ENCODE peak calls at places on chromosomes 2 and 18, in four cellular contexts. O is H9, U is GM20000, J is PC-3. N is an unnamed sample.

GRCh38 chr2:200756618-200757321 is 54.9 kb upstream of the BZW1 start:
- DNase-seq in O (peak), U (no peak), J (peak), N (no peak)

GRCh38 chr2:17915811-17916523 is 37.5 kb downstream of the KCNS3 start:
- DNase-seq in O (no peak), U (no peak), J (no peak), N (no peak)

GRCh38 chr2:2889141-2889540 is 488.5 kb downstream of the EIPR1 start:
- DNase-seq in O (no peak), U (no peak), J (no peak), N (no peak)

GRCh38 chr2:131145040-131145439 is 39.9 kb downstream of the PLEKHB2 start:
- DNase-seq in O (no peak), U (no peak), J (no peak), N (no peak)

GRCh38 chr2:149313512-149313972 is 16.8 kb upstream of the LYPD6 start:
- DNase-seq in O (peak), U (peak), J (peak), N (no peak)

GRCh38 chr2:127065299-127065931 is 41.5 kb downstream of the BIN1 start:
- DNase-seq in O (no peak), U (no peak), J (no peak), N (no peak)

GRCh38 chr18:26652501-26652900 is 104.1 kb upstream of the KCTD1 start:
- DNase-seq in O (no peak), U (no peak), J (no peak), N (no peak)

GRCh38 chr2:113068706-113069485 is 1.1 kb downstream of the IL1F10 start:
- DNase-seq in O (no peak), U (no peak), J (peak), N (no peak)

GRCh38 chr18:23406271-23406787 is 46.8 kb upstream of the RIOK3 start:
- DNase-seq in O (no peak), U (no peak), J (peak), N (no peak)

GRCh38 chr2:634670-635395 is 42.4 kb downstream of the TMEM18 start:
- DNase-seq in O (no peak), U (no peak), J (peak), N (no peak)

GRCh38 chr18:59268722-59269562 is 4.3 kb downstream of the RAX start:
- DNase-seq in O (peak), U (peak), J (peak), N (no peak)

GRCh38 chr2:177529166-177529565 is 136.6 kb downstream of the AGPS start:
- DNase-seq in O (peak), U (no peak), J (no peak), N (no peak)

GRCh38 chr2:121565389-121566250 is 34.9 kb downstream of the RNU4ATAC start:
- DNase-seq in O (no peak), U (no peak), J (no peak), N (no peak)

GRCh38 chr2:128091691-128092050 is 671 bp downstream of the UGGT1 start:
- DNase-seq in O (no peak), U (peak), J (peak), N (no peak)

GRCh38 chr2:68746408-68746807 is 11.8 kb downstream of the ARHGAP25 start:
- DNase-seq in O (peak), U (no peak), J (no peak), N (no peak)

GRCh38 chr18:37484893-37485834 is 80.4 kb downstream of the CELF4 start:
- DNase-seq in O (peak), U (peak), J (no peak), N (no peak)

GRCh38 chr2:38620282-38620977 is 17.7 kb upstream of the HNRNPLL start:
- DNase-seq in O (no peak), U (no peak), J (no peak), N (no peak)

GRCh38 chr2:202605174-202605573 is 29.6 kb upstream of the FAM117B start:
- DNase-seq in O (no peak), U (no peak), J (peak), N (no peak)

GRCh38 chr2:9769171-9770005 is 73.9 kb upstream of the TAF1B start:
- DNase-seq in O (peak), U (peak), J (no peak), N (no peak)

GRCh38 chr2:16018277-16019059 is 78.1 kb downstream of the MYCN start:
- DNase-seq in O (no peak), U (no peak), J (no peak), N (no peak)

GRCh38 chr2:67997528-67998267 is 65.1 kb downstream of the C1D start:
- DNase-seq in O (no peak), U (no peak), J (peak), N (no peak)

GRCh38 chr2:205903549-205904129 is 182.3 kb downstream of the INO80D start:
- DNase-seq in O (peak), U (peak), J (peak), N (no peak)

GRCh38 chr18:31492671-31493070 is 5.3 kb upstream of the DSG2 start:
- DNase-seq in O (no peak), U (no peak), J (no peak), N (no peak)

GRCh38 chr2:101790856-101791255 is 93.3 kb downstream of the MAP4K4 start:
- DNase-seq in O (no peak), U (no peak), J (no peak), N (no peak)

GRCh38 chr2:17303496-17303895 is 214.7 kb downstream of the RAD51AP2 start:
- DNase-seq in O (no peak), U (no peak), J (peak), N (no peak)

GRCh38 chr2:180077295-180077906 is 70.3 kb upstream of the CWC22 start:
- DNase-seq in O (no peak), U (peak), J (peak), N (no peak)

GRCh38 chr2:22826658-22827165 is 558.3 kb upstream of the KLHL29 start:
- DNase-seq in O (no peak), U (no peak), J (no peak), N (no peak)

DNA sequence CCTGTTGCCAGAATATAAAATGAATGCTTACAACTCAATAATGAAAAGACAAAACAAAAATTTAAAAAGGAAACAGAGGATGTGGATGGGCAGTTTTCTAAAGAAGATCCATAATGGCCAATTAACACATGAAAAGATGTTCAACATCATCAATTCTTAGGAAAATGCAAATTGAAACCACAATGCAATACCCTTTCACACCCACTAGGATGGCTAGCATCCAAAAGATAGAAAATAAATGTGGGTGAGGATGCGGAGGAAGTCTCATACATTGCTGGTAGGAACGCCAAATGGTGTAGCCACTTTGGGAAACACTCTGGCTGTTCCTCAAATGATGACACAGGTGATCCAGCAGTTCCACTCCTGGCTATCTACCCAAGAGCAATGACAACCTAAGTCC is 130.5 kb downstream of the TNS1 start:
- DNase-seq in O (no peak), U (no peak), J (no peak), N (no peak)
- TF ChIP-seq CTCF in O (peak), U (no peak), J (no peak), N (no peak)

GRCh38 chr2:238174701-238175100 is 15.9 kb downstream of the ERFE start:
- DNase-seq in O (no peak), U (no peak), J (no peak), N (no peak)

GRCh38 chr2:238174291-238174690 is 15.5 kb downstream of the ERFE start:
- DNase-seq in O (no peak), U (no peak), J (no peak), N (no peak)

GRCh38 chr2:238171575-238172187 is 12.9 kb downstream of the ERFE start:
- DNase-seq in O (no peak), U (no peak), J (no peak), N (no peak)

GRCh38 chr2:238172439-238172838 is 13.7 kb downstream of the ERFE start:
- DNase-seq in O (no peak), U (no peak), J (no peak), N (no peak)

DNA sequence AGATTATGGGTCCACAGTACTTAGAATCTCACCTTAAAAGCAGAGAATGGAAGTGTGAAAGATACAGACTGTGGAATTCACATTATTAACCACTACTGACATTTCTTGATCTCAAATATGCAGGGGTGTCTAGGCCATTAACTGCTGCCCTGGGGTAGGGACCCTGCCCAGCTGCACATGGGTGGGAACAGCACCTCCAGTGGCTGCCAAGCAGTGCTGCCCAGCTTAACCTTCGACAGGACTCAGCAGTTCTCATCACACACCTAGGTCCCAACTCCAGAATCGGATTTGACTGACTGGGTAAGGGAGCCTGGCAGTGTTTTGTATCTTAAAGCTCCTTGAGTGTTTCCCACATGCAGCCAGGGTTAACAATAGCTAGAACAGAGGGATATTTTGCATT is 14.9 kb downstream of the ERFE start:
- DNase-seq in O (no peak), U (peak), J (no peak), N (no peak)
- TF ChIP-seq CTCF in O (peak), U (no peak), J (peak), N (no peak)

GRCh38 chr2:60453301-60453700 is 100.2 kb downstream of the BCL11A start:
- DNase-seq in O (peak), U (no peak), J (no peak), N (no peak)

GRCh38 chr2:60453896-60454295 is 99.6 kb downstream of the BCL11A start:
- DNase-seq in O (no peak), U (no peak), J (no peak), N (no peak)

GRCh38 chr2:60460577-60461420 is 92.7 kb downstream of the BCL11A start:
- DNase-seq in O (no peak), U (no peak), J (no peak), N (no peak)

GRCh38 chr2:60459896-60460295 is 93.6 kb downstream of the BCL11A start:
- DNase-seq in O (no peak), U (no peak), J (no peak), N (no peak)

DNA sequence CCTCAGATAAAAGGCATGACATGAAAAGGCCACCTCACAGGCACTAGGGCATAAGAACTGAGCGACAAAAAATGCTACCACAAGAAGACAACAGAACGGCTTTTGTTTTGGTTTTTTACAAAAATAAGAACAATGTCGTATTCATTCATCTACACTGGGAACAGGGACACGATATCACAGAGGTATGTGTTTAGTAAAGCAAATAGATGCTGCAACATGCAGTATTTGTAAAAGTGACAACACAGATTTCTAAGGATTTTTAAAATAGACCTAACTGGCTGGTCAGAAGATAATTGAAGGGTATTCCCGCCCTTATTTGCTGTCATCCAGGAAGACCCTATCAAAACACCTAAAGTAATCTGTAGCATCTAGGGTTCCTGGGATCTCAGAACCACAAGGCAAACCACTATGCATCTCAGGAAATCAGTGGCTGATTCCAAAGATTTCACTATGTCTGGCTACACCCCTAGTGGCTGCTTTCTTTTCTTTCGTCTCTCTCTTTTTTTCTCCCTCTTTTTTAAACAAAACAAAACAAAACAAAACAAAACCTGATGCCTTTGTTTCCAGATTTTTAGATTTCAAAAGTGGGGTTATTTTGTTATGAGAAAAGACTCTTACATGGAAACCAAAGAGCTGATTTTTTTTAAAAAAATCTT is 97.2 kb downstream of the BCL11A start:
- DNase-seq in O (no peak), U (no peak), J (no peak), N (no peak)
- TF ChIP-seq CTCF in O (peak), U (no peak), J (peak), N (no peak)

GRCh38 chr2:45729753-45730512 is 78.5 kb downstream of the PRKCE start:
- DNase-seq in O (no peak), U (peak), J (peak), N (no peak)
- TF ChIP-seq CTCF in O (peak), U (no peak), J (peak), N (peak)

DNA sequence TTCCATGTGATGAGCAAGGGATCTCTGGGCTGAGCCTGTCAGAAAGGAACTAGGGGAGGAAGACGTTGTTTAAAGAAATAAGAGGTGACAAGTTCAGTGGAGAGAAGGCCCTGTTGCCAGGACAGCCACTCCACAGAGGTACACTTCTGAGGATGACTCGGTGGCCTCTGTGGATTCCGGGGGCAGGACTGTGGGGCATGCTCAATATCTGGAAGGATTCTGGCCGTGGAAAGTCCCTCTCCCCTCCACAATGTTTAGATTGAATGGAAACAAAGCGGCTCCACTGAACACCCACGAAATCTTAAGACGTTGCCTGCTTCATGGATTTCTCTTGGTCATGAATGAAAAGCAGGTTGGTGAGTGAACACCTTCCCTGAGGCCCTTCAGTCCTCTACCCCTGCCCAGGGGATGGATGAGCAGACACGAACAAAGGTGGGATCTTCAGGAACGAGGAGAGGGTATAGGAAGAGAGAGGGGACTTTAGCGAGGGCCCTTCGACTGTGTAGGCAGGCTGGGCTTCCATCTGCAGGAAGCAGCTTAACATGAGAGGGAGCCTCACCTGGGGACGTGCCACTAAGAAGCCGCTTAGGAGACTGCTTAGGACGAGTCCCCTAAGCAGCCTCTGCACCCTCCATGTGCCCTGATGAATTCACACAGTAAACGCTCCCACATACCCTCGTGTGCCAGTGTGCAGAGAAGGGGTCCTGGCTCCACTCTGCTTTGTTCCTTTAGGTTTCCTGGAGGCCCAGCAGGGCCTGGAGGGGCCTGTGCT is 1.9 kb downstream of the NTSR2 start:
- DNase-seq in O (no peak), U (no peak), J (no peak), N (no peak)
- TF ChIP-seq CTCF in O (no peak), U (no peak), J (no peak), N (no peak)

DNA sequence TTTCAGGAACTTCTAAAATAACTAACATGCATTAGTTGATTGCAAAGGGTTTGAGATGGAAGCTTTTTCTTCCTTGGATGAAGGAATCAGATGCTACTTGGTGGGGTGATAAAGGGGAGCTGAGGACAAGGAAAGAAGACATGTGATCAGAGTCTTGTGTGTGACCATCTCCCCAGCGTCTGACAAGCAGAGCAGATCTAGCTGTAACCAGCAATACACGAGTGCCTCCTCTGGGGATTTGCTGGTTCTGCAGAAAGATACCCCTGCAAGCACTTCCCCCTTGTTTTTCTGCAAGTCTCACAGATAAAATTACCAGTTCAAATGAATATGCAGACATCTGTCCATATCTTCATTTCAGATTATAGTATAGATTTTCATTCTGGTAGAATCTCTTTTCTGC is 2.7 kb downstream of the CDH7 start:
- DNase-seq in O (peak), U (no peak), J (peak), N (no peak)
- TF ChIP-seq CTCF in O (peak), U (peak), J (peak), N (no peak)

GRCh38 chr18:73728657-73729056 is 419.0 kb downstream of the FBXO15 start:
- DNase-seq in O (no peak), U (no peak), J (no peak), N (no peak)
- TF ChIP-seq CTCF in O (no peak), U (no peak), J (no peak), N (no peak)

GRCh38 chr2:35428548-35428947 is 927.0 kb upstream of the CRIM1 start:
- DNase-seq in O (peak), U (peak), J (peak), N (no peak)
- TF ChIP-seq CTCF in O (peak), U (peak), J (peak), N (peak)